ENCODE peak calls at places on chromosomes 11 and 22, in eight cellular contexts. L is right cardiac atrium; N is globus pallidus; S is substantia nigra; M is CD4-positive, alpha-beta memory T cell; C is Panc1; D is activated naive CD4-positive, alpha-beta T cell; E is nephron progenitor cell. Q is an unnamed sample.

GRCh38 chr11:63909621-63910506 is 7.1 kb downstream of the RCOR2 start:
- DNase-seq in L (no peak), N (no peak), S (no peak), M (no peak), C (no peak), D (no peak), E (peak), Q (no peak)

GRCh38 chr11:11491589-11491988 is 130.2 kb downstream of the GALNT18 start:
- DNase-seq in L (no peak), N (no peak), S (no peak), M (no peak), C (no peak), D (no peak), E (no peak), Q (no peak)

GRCh38 chr11:45652781-45653180 is 12.6 kb downstream of the CHST1 start:
- DNase-seq in L (no peak), N (no peak), S (no peak), M (no peak), C (no peak), D (no peak), E (no peak), Q (no peak)

GRCh38 chr22:27647540-27647939 is 154.0 kb downstream of the MN1 start:
- DNase-seq in L (no peak), N (no peak), S (no peak), M (no peak), C (no peak), D (no peak), E (no peak), Q (no peak)

GRCh38 chr22:38871360-38872171 is 450 bp downstream of the CBX6 start:
- DNase-seq in L (no peak), N (no peak), S (no peak), M (peak), C (no peak), D (no peak), E (peak), Q (peak)

GRCh38 chr11:45527898-45528297 is 137.5 kb downstream of the CHST1 start:
- DNase-seq in L (no peak), N (no peak), S (no peak), M (no peak), C (no peak), D (no peak), E (no peak), Q (no peak)

GRCh38 chr11:122663764-122664163 is 8.2 kb downstream of the UBASH3B start:
- DNase-seq in L (no peak), N (no peak), S (no peak), M (no peak), C (no peak), D (no peak), E (no peak), Q (no peak)

GRCh38 chr22:36332623-36333331 is 55.0 kb downstream of the MYH9 start:
- DNase-seq in L (no peak), N (no peak), S (no peak), M (peak), C (no peak), D (no peak), E (peak), Q (peak)

GRCh38 chr22:20948989-20949388 is 18.1 kb upstream of the AIFM3 start:
- DNase-seq in L (no peak), N (no peak), S (no peak), M (no peak), C (no peak), D (no peak), E (no peak), Q (no peak)

GRCh38 chr11:44221486-44221885 is 88.5 kb downstream of the ALX4 start:
- DNase-seq in L (no peak), N (no peak), S (no peak), M (no peak), C (no peak), D (no peak), E (no peak), Q (no peak)

GRCh38 chr22:35464399-35464798 is 64.5 kb downstream of the MCM5 start:
- DNase-seq in L (no peak), N (no peak), S (no peak), M (no peak), C (no peak), D (no peak), E (no peak), Q (no peak)

GRCh38 chr11:104134760-104135159 is 29.2 kb downstream of the PDGFD start:
- DNase-seq in L (no peak), N (no peak), S (no peak), M (no peak), C (no peak), D (no peak), E (no peak), Q (no peak)

GRCh38 chr11:1887451-1888346 is 4.0 kb downstream of the PRR33 start:
- DNase-seq in L (peak), N (no peak), S (no peak), M (no peak), C (no peak), D (no peak), E (no peak), Q (no peak)

GRCh38 chr22:48451891-48452290 is 1375.8 kb downstream of the BRD1 start:
- DNase-seq in L (no peak), N (no peak), S (no peak), M (no peak), C (no peak), D (no peak), E (no peak), Q (no peak)

GRCh38 chr22:36773935-36774334 is 2.0 kb downstream of the IFT27 start:
- DNase-seq in L (no peak), N (peak), S (no peak), M (no peak), C (no peak), D (no peak), E (no peak), Q (no peak)